ENCODE peak calls at places on chromosome 15, in seven cellular contexts. U, C, D, O, K, E and H are unnamed samples.
A peak's percentile ranks its signal among the peaks of the same experiment; 100 is the strongest.

GRCh38 chr15:70791248-70791647 is 27.9 kb upstream of the UACA start:
- DNase-seq in O (no peak), U (no peak), E (no peak), C (no peak), K (no peak), D (no peak), H (no peak)

GRCh38 chr15:45635191-45635638 is 386 bp downstream of the SQOR start:
- DNase-seq in K (no peak), C (no peak), O (peak; percentile 88), E (peak; percentile 36), D (no peak), U (no peak), H (no peak)

GRCh38 chr15:80567721-80568157 is 127.4 kb upstream of the ABHD17C start:
- DNase-seq in D (peak; percentile 70), U (peak; percentile 22), C (peak; percentile 72), E (no peak), O (peak; percentile 41), K (peak; percentile 67), H (peak; percentile 29)

GRCh38 chr15:69277316-69277715 is 21.4 kb upstream of the PAQR5 start:
- DNase-seq in K (no peak), E (no peak), D (no peak), C (no peak), U (no peak), O (no peak), H (no peak)

GRCh38 chr15:69377137-69377536 is 37.0 kb upstream of the KIF23 start:
- DNase-seq in E (no peak), D (no peak), U (no peak), C (no peak), O (no peak), K (no peak), H (no peak)

GRCh38 chr15:59885832-59886231 is 118.3 kb upstream of the FOXB1 start:
- DNase-seq in O (no peak), E (no peak), K (peak; percentile 37), D (no peak), C (no peak), U (no peak), H (peak; percentile 93)

GRCh38 chr15:48466825-48467224 is 135.6 kb downstream of the DUT start:
- DNase-seq in K (no peak), E (no peak), U (no peak), D (no peak), O (no peak), C (no peak), H (no peak)

GRCh38 chr15:89999676-90000174 is 1.4 kb upstream of the ZNF710 start:
- DNase-seq in U (peak; percentile 22), K (no peak), C (no peak), O (peak; percentile 51), D (no peak), E (no peak), H (no peak)

GRCh38 chr15:57485869-57486268 is 105.8 kb upstream of the MYZAP start:
- DNase-seq in D (no peak), U (no peak), K (peak; percentile 85), E (no peak), O (no peak), C (peak; percentile 61), H (no peak)

GRCh38 chr15:79450648-79451047 is 18.5 kb downstream of the MINAR1 start:
- DNase-seq in O (no peak), C (no peak), D (no peak), K (no peak), U (peak; percentile 14), E (no peak), H (no peak)

GRCh38 chr15:63559753-63560152 is 37.4 kb upstream of the FBXL22 start:
- DNase-seq in C (no peak), U (no peak), D (peak; percentile 77), O (no peak), K (no peak), E (no peak), H (no peak)

GRCh38 chr15:65804252-65804931 is 12.3 kb upstream of the DENND4A start:
- DNase-seq in C (no peak), U (no peak), D (no peak), E (no peak), O (no peak), K (no peak), H (no peak)

GRCh38 chr15:90531147-90531546 is 1.4 kb downstream of the CRTC3 start:
- DNase-seq in O (no peak), E (no peak), C (no peak), U (no peak), K (no peak), D (no peak), H (no peak)

GRCh38 chr15:73822998-73823397 is 50.4 kb upstream of the TBC1D21 start:
- DNase-seq in U (no peak), O (no peak), C (no peak), D (no peak), E (no peak), K (peak; percentile 21), H (no peak)

GRCh38 chr15:38886315-38887163 is 321.9 kb upstream of the RASGRP1 start:
- DNase-seq in K (no peak), U (no peak), C (no peak), E (no peak), O (no peak), D (no peak), H (no peak)

GRCh38 chr15:39756806-39757522 is 25.7 kb downstream of the FSIP1 start:
- DNase-seq in U (peak; percentile 22), K (peak; percentile 25), D (peak; percentile 41), E (no peak), O (no peak), C (peak; percentile 71), H (peak; percentile 6)

GRCh38 chr15:50182233-50183013 is 427 bp downstream of the SLC27A2 start:
- DNase-seq in C (no peak), D (no peak), O (peak; percentile 60), U (peak; percentile 50), K (peak; percentile 30), E (peak; percentile 10), H (peak; percentile 40)

GRCh38 chr15:34239151-34239761 is 14.4 kb downstream of the EMC4 start:
- DNase-seq in K (peak; percentile 68), U (peak; percentile 19), E (peak; percentile 22), C (peak; percentile 68), D (peak; percentile 12), O (no peak), H (no peak)

GRCh38 chr15:89116404-89116803 is 28.1 kb downstream of the ABHD2 start:
- DNase-seq in D (no peak), K (no peak), C (no peak), O (no peak), E (no peak), U (no peak), H (peak; percentile 80)

GRCh38 chr15:71195242-71195641 is 80.0 kb downstream of the THSD4 start:
- DNase-seq in U (peak; percentile 34), D (no peak), C (no peak), E (no peak), O (no peak), K (peak; percentile 70), H (no peak)

GRCh38 chr15:47541587-47541986 is 175.7 kb upstream of the SEMA6D start:
- DNase-seq in O (no peak), E (no peak), C (no peak), U (no peak), K (no peak), D (no peak), H (no peak)

GRCh38 chr15:101068961-101069734 is 150.0 kb downstream of the LRRK1 start:
- DNase-seq in K (peak; percentile 31), C (no peak), D (no peak), O (no peak), U (no peak), E (no peak), H (no peak)

GRCh38 chr15:61013146-61013545 is 216.0 kb downstream of the RORA start:
- DNase-seq in O (no peak), U (no peak), C (no peak), E (no peak), D (no peak), K (no peak), H (no peak)

GRCh38 chr15:70921297-70921696 is 28.7 kb downstream of the LRRC49 start:
- DNase-seq in O (no peak), C (no peak), U (no peak), K (no peak), D (no peak), E (no peak), H (no peak)

GRCh38 chr15:89444241-89444797 is 52.1 kb downstream of the RHCG start:
- DNase-seq in E (no peak), U (no peak), D (no peak), C (no peak), O (no peak), K (no peak), H (no peak)

GRCh38 chr15:43776718-43777292 is at the start of gene ELL3:
- DNase-seq in K (peak; percentile 71), E (peak; percentile 65), U (peak; percentile 63), O (peak; percentile 90), D (no peak), C (peak; percentile 83), H (peak; percentile 47)

GRCh38 chr15:56243117-56243773 is 434 bp downstream of the RFX7 start:
- DNase-seq in U (peak; percentile 60), E (no peak), C (no peak), D (peak; percentile 2), O (peak; percentile 53), K (peak; percentile 10), H (no peak)

GRCh38 chr15:60374628-60375081 is 23.1 kb downstream of the ANXA2 start:
- DNase-seq in C (peak; percentile 95), D (peak; percentile 97), K (peak; percentile 66), O (no peak), E (no peak), U (no peak), H (peak; percentile 87)

GRCh38 chr15:93072011-93072410 is 17.0 kb downstream of the RGMA start:
- DNase-seq in E (no peak), C (no peak), K (no peak), U (no peak), O (no peak), D (peak; percentile 79), H (no peak)

GRCh38 chr15:71440479-71441071 is 325.3 kb downstream of the THSD4 start:
- DNase-seq in O (no peak), U (no peak), D (no peak), C (peak; percentile 33), E (no peak), K (peak; percentile 43), H (peak; percentile 38)

GRCh38 chr15:67660446-67660845 is 117.9 kb downstream of the MAP2K5 start:
- DNase-seq in K (no peak), D (no peak), C (no peak), E (no peak), U (no peak), O (no peak), H (no peak)

GRCh38 chr15:67521770-67522568 is 1.0 kb downstream of the C15orf61 start:
- DNase-seq in C (no peak), D (no peak), U (no peak), O (no peak), K (no peak), E (no peak), H (no peak)

GRCh38 chr15:84104853-84105252 is 130.7 kb upstream of the GOLGA6L4 start:
- DNase-seq in C (no peak), U (no peak), E (no peak), D (no peak), K (no peak), O (no peak), H (no peak)

GRCh38 chr15:99452728-99453643 is 112.8 kb upstream of the MEF2A start:
- DNase-seq in C (no peak), U (no peak), K (no peak), D (no peak), O (peak; percentile 70), E (no peak), H (no peak)

GRCh38 chr15:75720787-75721461 is 8.3 kb upstream of the CSPG4 start:
- DNase-seq in D (no peak), O (peak; percentile 92), K (peak; percentile 55), E (peak; percentile 66), C (no peak), U (peak; percentile 60), H (peak; percentile 52)

GRCh38 chr15:94385441-94385840 is 154.1 kb downstream of the MCTP2 start:
- DNase-seq in E (no peak), C (no peak), O (no peak), K (no peak), U (no peak), D (no peak), H (no peak)

GRCh38 chr15:67136802-67137201 is 71.4 kb downstream of the SMAD3 start:
- DNase-seq in U (no peak), O (no peak), E (no peak), D (no peak), C (no peak), K (no peak), H (no peak)

GRCh38 chr15:69749797-69750196 is 297.2 kb downstream of the RPLP1 start:
- DNase-seq in O (no peak), K (no peak), E (no peak), U (peak; percentile 17), C (no peak), D (no peak), H (no peak)